ENCODE peak calls at places on chromosomes 3 and 15, in six cellular contexts. U is MM.1S, O is colonic mucosa, B is adrenal gland, R is AG10803, K is Panc1. P is an unnamed sample.

GRCh38 chr3:168213920-168214319 is 118.2 kb upstream of the GOLIM4 start:
- DNase-seq in U (peak), O (no peak), B (no peak), R (no peak), K (no peak), P (no peak)

GRCh38 chr15:75368689-75369239 is 357 bp upstream of the MAN2C1 start:
- DNase-seq in U (no peak), O (no peak), B (no peak), R (peak), K (no peak), P (no peak)

GRCh38 chr3:106380232-106380631 is 511.4 kb upstream of the CBLB start:
- DNase-seq in U (no peak), O (no peak), B (no peak), R (no peak), K (no peak), P (no peak)

GRCh38 chr3:13575459-13576061 is 26.6 kb downstream of the FBLN2 start:
- DNase-seq in U (no peak), O (no peak), B (no peak), R (no peak), K (no peak), P (no peak)

GRCh38 chr15:64864080-64864479 is 22.4 kb downstream of the PLEKHO2 start:
- DNase-seq in U (no peak), O (no peak), B (no peak), R (no peak), K (no peak), P (no peak)

GRCh38 chr15:52667597-52667996 is 11.6 kb downstream of the ATOSA start:
- DNase-seq in U (peak), O (no peak), B (no peak), R (no peak), K (no peak), P (no peak)

GRCh38 chr15:66883322-66883911 is 181.4 kb downstream of the SMAD6 start:
- DNase-seq in U (no peak), O (peak), B (peak), R (peak), K (peak), P (peak)

GRCh38 chr15:76011611-76012010 is 613 bp downstream of the NRG4 start:
- DNase-seq in U (no peak), O (no peak), B (no peak), R (no peak), K (no peak), P (no peak)

GRCh38 chr3:10012106-10012505 is 14.1 kb upstream of the FANCD2 start:
- DNase-seq in U (no peak), O (no peak), B (no peak), R (no peak), K (no peak), P (no peak)

GRCh38 chr3:158918008-158918407 is 116.2 kb downstream of the MFSD1 start:
- DNase-seq in U (peak), O (peak), B (peak), R (peak), K (peak), P (no peak)

GRCh38 chr3:188948658-188949400 is 222.9 kb upstream of the TPRG1 start:
- DNase-seq in U (no peak), O (no peak), B (peak), R (peak), K (peak), P (no peak)

DNA sequence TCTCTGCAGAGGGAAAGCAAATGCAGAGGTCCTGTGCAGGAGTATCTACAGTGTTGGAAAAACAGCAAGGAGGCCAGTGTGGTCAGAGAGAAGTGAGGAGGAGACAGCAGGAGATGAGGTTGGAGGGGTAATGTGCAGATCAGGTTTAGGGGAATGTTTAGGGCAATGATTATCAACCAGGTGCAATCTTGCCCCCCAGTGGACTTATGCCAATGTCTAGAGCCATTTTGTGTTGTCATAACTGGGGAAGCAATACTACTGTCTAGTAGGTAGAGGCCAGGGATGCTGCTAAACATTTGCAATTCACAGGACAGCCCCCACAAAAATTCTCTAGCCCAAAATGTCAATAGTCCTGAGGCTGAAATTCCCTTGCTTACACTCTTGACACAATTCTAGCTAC is 13.1 kb downstream of the CCDC191 start:
- DNase-seq in U (no peak), O (no peak), B (no peak), R (no peak), K (no peak), P (no peak)
- TF ChIP-seq CTCF in U (no peak), O (no peak), B (no peak), R (no peak), K (no peak), P (no peak)

DNA sequence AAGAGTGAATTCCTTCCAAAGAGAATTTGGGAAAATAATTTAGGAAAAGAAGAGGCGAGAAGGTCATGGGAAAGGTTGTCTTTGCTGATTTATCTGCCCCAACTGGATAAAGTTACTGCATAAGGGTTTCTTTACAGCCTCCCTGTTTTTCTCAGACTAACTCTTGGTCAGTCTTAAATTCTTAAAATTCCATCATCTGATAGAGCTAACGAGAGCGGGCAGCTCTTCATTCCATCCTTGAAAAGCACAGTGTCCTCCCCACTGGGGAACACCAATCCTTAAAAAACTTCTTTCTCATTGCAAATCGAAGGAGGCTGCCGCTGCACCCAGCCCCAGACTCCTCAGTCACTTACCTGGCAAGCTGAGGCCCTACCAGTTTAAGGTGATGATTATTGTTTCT is 107.2 kb downstream of the PGPEP1L start:
- DNase-seq in U (no peak), O (no peak), B (no peak), R (peak), K (no peak), P (no peak)
- H3K4me3 ChIP-seq in U (no peak), O (no peak), B (no peak), R (no peak), K (no peak), P (no peak)

GRCh38 chr3:101172516-101172915 is 147.9 kb downstream of the IMPG2 start:
- DNase-seq in U (no peak), O (no peak), B (no peak), R (peak), K (no peak), P (no peak)
- TF ChIP-seq CTCF in U (no peak), O (no peak), B (no peak), R (no peak), K (no peak), P (no peak)

GRCh38 chr3:134901461-134901860 is 106.4 kb downstream of the EPHB1 start:
- DNase-seq in U (no peak), O (no peak), B (no peak), R (no peak), K (no peak), P (no peak)

GRCh38 chr3:134903840-134904239 is 108.8 kb downstream of the EPHB1 start:
- DNase-seq in U (no peak), O (no peak), B (no peak), R (no peak), K (no peak), P (no peak)

GRCh38 chr3:134905647-134905935 is 110.5 kb downstream of the EPHB1 start:
- DNase-seq in U (no peak), O (no peak), B (no peak), R (no peak), K (no peak), P (no peak)

GRCh38 chr3:134904796-134905646 is 110.0 kb downstream of the EPHB1 start:
- DNase-seq in U (no peak), O (no peak), B (no peak), R (no peak), K (no peak), P (no peak)

GRCh38 chr3:134904333-134904771 is 109.3 kb downstream of the EPHB1 start:
- DNase-seq in U (no peak), O (no peak), B (no peak), R (no peak), K (no peak), P (no peak)
- H3K4me3 ChIP-seq in U (no peak), O (no peak), B (no peak), R (no peak), K (no peak), P (no peak)

DNA sequence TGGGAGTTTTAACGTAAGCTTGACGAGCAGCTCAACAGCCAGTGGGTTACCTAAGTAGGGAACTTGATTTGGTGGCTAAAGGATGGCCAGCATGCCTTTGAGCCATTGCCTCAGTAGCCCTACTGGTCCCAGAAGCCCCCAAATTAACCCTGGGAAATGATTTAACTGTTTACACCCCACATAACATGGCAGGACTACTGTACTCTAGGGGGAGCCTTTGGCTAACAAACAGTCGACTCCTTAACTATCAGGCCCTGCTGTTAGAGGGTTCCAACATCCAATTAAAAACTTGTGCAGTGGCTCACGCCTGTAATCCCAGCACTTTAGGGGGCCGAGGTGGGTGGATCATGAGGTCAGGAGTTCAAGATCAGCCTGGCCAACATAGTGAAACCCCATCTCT is 9.4 kb upstream of the SMCO1 start:
- DNase-seq in U (no peak), O (no peak), B (no peak), R (no peak), K (no peak), P (no peak)
- TF ChIP-seq CTCF in U (no peak), O (no peak), B (no peak), R (no peak), K (peak), P (no peak)

DNA sequence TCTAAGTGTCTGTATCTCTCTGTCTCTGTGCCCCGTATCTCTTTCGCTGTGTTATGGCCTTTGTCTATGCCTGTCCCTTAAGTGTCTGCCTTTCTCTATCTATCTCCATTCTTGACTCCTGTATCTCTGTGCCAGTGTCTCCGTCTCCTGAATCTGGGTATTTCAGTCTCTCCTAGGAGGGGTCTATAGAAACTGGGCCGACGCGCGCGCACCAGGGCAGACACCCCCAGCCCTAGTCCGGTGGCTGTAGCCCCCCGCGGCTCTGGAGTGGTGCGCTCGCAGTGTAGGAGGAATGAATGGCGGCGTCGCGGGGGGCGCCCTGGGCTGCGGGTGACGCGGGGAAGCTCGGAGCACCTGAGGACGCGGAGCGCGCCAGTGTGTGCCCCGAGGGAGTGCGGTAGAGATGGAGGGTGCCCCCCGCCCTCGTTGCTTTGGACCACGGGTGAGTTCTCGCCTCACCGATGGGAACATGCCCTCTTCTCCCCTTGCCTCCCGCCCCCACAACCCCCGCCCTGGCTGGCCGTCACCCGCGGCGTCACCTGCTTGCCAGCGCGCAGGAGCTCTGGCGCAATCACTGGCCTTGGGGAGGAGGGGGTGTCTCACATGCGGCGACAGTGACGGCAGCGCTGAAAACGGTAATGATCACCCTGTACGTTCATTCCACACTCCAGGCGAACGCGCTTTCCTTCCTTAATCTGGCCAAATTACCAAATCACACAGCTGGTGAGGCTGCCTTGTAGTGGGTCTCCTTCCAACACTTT is 993 bp upstream of the CAMK2N2 start:
- DNase-seq in U (no peak), O (no peak), B (peak), R (no peak), K (no peak), P (no peak)
- H3K4me3 ChIP-seq in U (peak), O (no peak), B (no peak), R (peak), K (peak), P (peak)

GRCh38 chr3:191518861-191519260 is 57.9 kb downstream of the PYDC2 start:
- DNase-seq in U (no peak), O (no peak), B (no peak), R (no peak), K (no peak), P (no peak)
- TF ChIP-seq CTCF in U (no peak), O (no peak), B (no peak), R (no peak), K (no peak), P (no peak)

GRCh38 chr3:130907966-130908365 is 14.1 kb downstream of the ATP2C1 start:
- DNase-seq in U (peak), O (no peak), B (no peak), R (no peak), K (no peak), P (no peak)

GRCh38 chr3:130907500-130907899 is 13.6 kb downstream of the ATP2C1 start:
- DNase-seq in U (no peak), O (no peak), B (no peak), R (no peak), K (no peak), P (no peak)

GRCh38 chr3:130906374-130906995 is 12.6 kb downstream of the ATP2C1 start:
- DNase-seq in U (no peak), O (no peak), B (no peak), R (no peak), K (no peak), P (peak)

GRCh38 chr3:130903412-130903908 is 9.6 kb downstream of the ATP2C1 start:
- DNase-seq in U (no peak), O (no peak), B (no peak), R (no peak), K (no peak), P (no peak)

DNA sequence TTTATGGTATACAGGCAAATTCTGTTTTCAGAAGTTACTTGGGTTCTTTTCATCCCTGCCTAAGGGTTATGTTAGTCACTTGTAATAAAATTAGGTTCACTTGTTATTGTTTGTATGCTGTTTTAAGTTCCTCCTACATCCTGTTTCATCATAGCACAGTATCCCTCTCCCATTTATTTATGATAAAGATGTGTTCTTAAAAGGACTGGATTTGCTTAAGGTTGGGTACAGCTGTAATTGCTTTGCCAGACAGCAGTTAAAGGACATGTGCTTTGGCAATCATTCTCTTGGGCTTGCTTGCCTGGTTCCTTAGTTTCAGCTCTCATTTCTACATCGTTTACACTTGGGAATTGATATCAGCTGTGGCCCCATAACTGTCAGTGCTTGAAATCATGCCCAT is 11.7 kb downstream of the ATP2C1 start:
- DNase-seq in U (no peak), O (no peak), B (no peak), R (peak), K (no peak), P (peak)
- H3K4me3 ChIP-seq in U (no peak), O (no peak), B (no peak), R (no peak), K (no peak), P (peak)

DNA sequence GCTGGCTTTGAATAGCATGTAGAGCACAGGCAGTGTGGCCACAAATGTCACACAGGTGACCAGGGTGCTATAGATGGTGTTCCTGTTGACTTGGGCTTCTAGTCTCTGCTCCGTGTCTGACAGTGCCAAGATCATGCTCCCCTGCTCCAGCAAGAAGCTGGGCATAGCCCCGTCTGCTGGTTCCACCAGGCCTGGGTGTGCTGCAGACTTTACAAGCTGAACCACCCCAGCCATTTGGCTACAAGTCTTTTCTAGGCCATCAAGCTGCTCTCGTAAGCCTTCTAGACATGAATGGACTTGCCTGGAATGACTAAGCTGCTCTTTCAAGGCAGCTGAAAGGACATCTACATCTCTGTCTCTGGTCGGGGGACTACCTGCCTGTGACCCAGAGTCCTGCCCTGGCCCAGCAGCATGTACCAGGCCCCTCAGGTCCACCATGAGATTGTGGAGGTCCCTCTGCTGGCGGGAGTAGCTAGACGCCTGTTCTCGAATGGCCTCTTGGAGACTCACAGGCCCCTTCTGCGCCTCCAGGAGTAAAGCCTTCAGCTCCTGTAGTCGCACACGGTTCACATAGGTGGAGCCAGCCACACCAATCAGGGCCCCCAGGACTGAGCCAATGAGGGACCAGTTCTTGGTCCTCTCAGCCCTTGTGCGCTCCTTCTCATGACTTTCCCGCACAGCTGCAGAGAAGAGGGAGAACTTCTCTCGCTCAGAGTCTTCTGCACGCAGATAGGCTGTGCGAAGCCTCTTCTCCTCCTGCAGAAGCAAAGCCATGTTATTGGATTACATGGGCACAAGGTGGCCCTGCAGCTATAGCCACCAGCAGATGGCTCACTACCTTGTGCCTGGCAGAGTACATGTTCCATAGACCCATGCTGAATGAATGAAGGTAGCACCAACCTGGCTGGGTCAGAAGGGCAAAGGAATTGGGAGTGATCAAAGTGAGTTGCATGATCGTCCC is 2.8 kb upstream of the PLXNB1 start:
- DNase-seq in U (no peak), O (peak), B (no peak), R (peak), K (no peak), P (no peak)
- TF ChIP-seq CTCF in U (peak), O (no peak), B (no peak), R (peak), K (peak), P (peak)